ENCODE peak calls at places on chromosomes 5 and 9, in six cellular contexts. N is SK-N-SH; C is HTR-8/SVneo; X is T-helper 1 cell; E is upper lobe of left lung; T is CD4-positive, alpha-beta memory T cell. B is an unnamed sample.

GRCh38 chr9:8420416-8420815 is 620.8 kb upstream of the DMAC1 start:
- DNase-seq in N (no peak), X (no peak), C (no peak), T (no peak), E (no peak), B (no peak)

GRCh38 chr5:83331842-83332241 is 139.7 kb upstream of the VCAN start:
- DNase-seq in N (peak; percentile 37), C (no peak), T (no peak), E (no peak), X (no peak), B (no peak)

GRCh38 chr5:104430977-104431620 is 868.5 kb upstream of the NUDT12 start:
- DNase-seq in T (no peak), C (no peak), X (no peak), E (no peak), N (no peak), B (no peak)

GRCh38 chr5:125093776-125094175 is 347.3 kb upstream of the ZNF608 start:
- DNase-seq in E (no peak), C (peak; percentile 42), T (no peak), X (no peak), N (no peak), B (no peak)

GRCh38 chr5:134003957-134004625 is 684 bp downstream of the VDAC1 start:
- DNase-seq in N (peak; percentile 82), X (peak; percentile 35), T (peak; percentile 36), E (peak; percentile 53), C (no peak), B (peak; percentile 46)

GRCh38 chr5:109805472-109805871 is 115.7 kb downstream of the MAN2A1 start:
- DNase-seq in T (no peak), N (no peak), E (no peak), C (no peak), X (no peak), B (no peak)

GRCh38 chr5:122756263-122756911 is 18.5 kb upstream of the SNX2 start:
- DNase-seq in T (no peak), C (peak; percentile 24), X (peak; percentile 71), E (no peak), N (no peak), B (no peak)

GRCh38 chr5:157273131-157273556 is 7.2 kb downstream of the CYFIP2 start:
- DNase-seq in C (no peak), X (peak; percentile 80), T (no peak), E (peak; percentile 46), N (no peak), B (no peak)

GRCh38 chr9:125971050-125971449 is 223.9 kb downstream of the PBX3 start:
- DNase-seq in C (no peak), T (no peak), N (no peak), X (no peak), E (no peak), B (no peak)

GRCh38 chr5:112554089-112554977 is 135.3 kb upstream of the EPB41L4A start:
- DNase-seq in E (no peak), N (no peak), T (no peak), C (no peak), X (no peak), B (no peak)

GRCh38 chr5:29037716-29038115 is 1999.3 kb upstream of the CDH9 start:
- DNase-seq in N (no peak), E (no peak), T (no peak), C (peak; percentile 42), X (no peak), B (no peak)

GRCh38 chr9:32581512-32582143 is 8.7 kb upstream of the NDUFB6 start:
- DNase-seq in X (peak; percentile 30), C (peak; percentile 26), N (peak; percentile 60), E (no peak), T (peak; percentile 27), B (peak; percentile 28)

GRCh38 chr5:36948041-36948440 is 71.5 kb downstream of the NIPBL start:
- DNase-seq in N (no peak), C (peak; percentile 35), X (no peak), T (no peak), E (no peak), B (no peak)

GRCh38 chr9:128420060-128420650 is 502 bp upstream of the CERCAM start:
- DNase-seq in C (peak; percentile 76), T (peak; percentile 59), N (peak; percentile 96), X (peak; percentile 60), E (peak; percentile 58), B (peak; percentile 35)

GRCh38 chr9:131096490-131097258 is at the start of gene AIF1L:
- DNase-seq in X (no peak), E (peak; percentile 34), T (peak; percentile 8), C (peak; percentile 53), N (peak; percentile 77), B (no peak)

GRCh38 chr5:88937406-88937805 is 54.4 kb upstream of the MEF2C start:
- DNase-seq in C (no peak), N (no peak), E (no peak), T (no peak), X (no peak), B (no peak)

GRCh38 chr9:93675336-93676150 is 99.2 kb downstream of the PHF2 start:
- DNase-seq in N (peak; percentile 18), X (no peak), E (peak; percentile 20), T (no peak), C (no peak), B (peak; percentile 3)

GRCh38 chr9:38068616-38068865 is 486 bp downstream of the SHB start:
- DNase-seq in T (no peak), C (no peak), E (no peak), N (peak; percentile 76), X (no peak), B (peak; percentile 50)

GRCh38 chr9:129702563-129702962 is 37.1 kb downstream of the PRRX2 start:
- DNase-seq in E (peak; percentile 84), N (no peak), C (peak; percentile 51), T (no peak), X (no peak), B (no peak)

GRCh38 chr5:56269216-56269927 is 36.2 kb upstream of the ANKRD55 start:
- DNase-seq in E (peak; percentile 25), T (peak; percentile 17), N (peak; percentile 49), C (peak; percentile 46), X (peak; percentile 37), B (no peak)

GRCh38 chr5:52727568-52727967 is 60.1 kb upstream of the ITGA1 start:
- DNase-seq in X (no peak), C (peak; percentile 45), N (no peak), E (peak; percentile 44), T (no peak), B (peak; percentile 31)

GRCh38 chr9:21392270-21392669 is 7.1 kb upstream of the IFNA2 start:
- DNase-seq in T (no peak), N (peak; percentile 23), C (no peak), E (no peak), X (no peak), B (no peak)